ENCODE peak calls at places on chromosomes 2 and 18, in five cellular contexts. I is AG10803, K is psoas muscle, R is aorta, G is A549. A is an unnamed sample.

GRCh38 chr18:74446631-74447403 is 10.3 kb downstream of the DIPK1C start:
- DNase-seq in I (no peak), R (no peak), K (no peak), G (no peak), A (no peak)

GRCh38 chr18:68454511-68455228 is 260.2 kb downstream of the TMX3 start:
- DNase-seq in R (no peak), G (no peak), K (no peak), I (peak), A (peak)

GRCh38 chr2:60064687-60065361 is 488.6 kb downstream of the BCL11A start:
- DNase-seq in I (no peak), G (no peak), K (no peak), R (no peak), A (no peak)

GRCh38 chr18:69365658-69366057 is 35.0 kb upstream of the DOK6 start:
- DNase-seq in G (no peak), R (no peak), K (no peak), I (no peak), A (no peak)

GRCh38 chr2:33810046-33810835 is 211.1 kb upstream of the FAM98A start:
- DNase-seq in G (no peak), R (no peak), I (peak), K (no peak), A (no peak)

GRCh38 chr2:96396587-96396986 is 61.0 kb downstream of the NCAPH start:
- DNase-seq in I (no peak), G (no peak), K (no peak), R (no peak), A (no peak)

GRCh38 chr2:106143495-106144215 is 50.4 kb downstream of the UXS1 start:
- DNase-seq in G (no peak), I (no peak), K (no peak), R (no peak), A (no peak)

GRCh38 chr2:9657731-9658130 is 26.9 kb upstream of the YWHAQ start:
- DNase-seq in K (no peak), I (no peak), G (no peak), R (no peak), A (no peak)

GRCh38 chr2:230674401-230674800 is 38.2 kb upstream of the CAB39 start:
- DNase-seq in I (no peak), G (no peak), K (no peak), R (no peak), A (no peak)

GRCh38 chr2:222883420-222883819 is 22.6 kb downstream of the ACSL3 start:
- DNase-seq in K (no peak), R (no peak), G (no peak), I (no peak), A (no peak)

GRCh38 chr2:45009303-45009927 is at the start of gene SIX2:
- DNase-seq in K (peak), R (peak), I (peak), G (peak), A (peak)

GRCh38 chr18:731185-731584 is 18.8 kb upstream of the ENOSF1 start:
- DNase-seq in G (no peak), K (no peak), R (no peak), I (no peak), A (no peak)

GRCh38 chr2:190637903-190638618 is 10.8 kb upstream of the NAB1 start:
- DNase-seq in K (peak), I (no peak), R (no peak), G (no peak), A (no peak)

GRCh38 chr2:15880226-15881119 is 59.9 kb upstream of the MYCN start:
- DNase-seq in R (no peak), G (no peak), K (no peak), I (no peak), A (no peak)

GRCh38 chr2:7758065-7758759 is 841.0 kb downstream of the RNF144A start:
- DNase-seq in G (no peak), I (peak), K (no peak), R (no peak), A (no peak)

GRCh38 chr2:138632066-138632465 is 130.5 kb downstream of the SPOPL start:
- DNase-seq in R (no peak), G (no peak), K (no peak), I (peak), A (peak)

GRCh38 chr2:120441744-120442471 is 96.0 kb downstream of the INHBB start:
- DNase-seq in K (no peak), G (no peak), I (peak), R (peak), A (no peak)

GRCh38 chr2:64455031-64455332 is 1.0 kb downstream of the LGALSL start:
- DNase-seq in K (no peak), G (no peak), R (no peak), I (no peak), A (no peak)

GRCh38 chr2:46954951-46955571 is 39.5 kb upstream of the MCFD2 start:
- DNase-seq in G (peak), K (peak), R (peak), I (peak), A (peak)

GRCh38 chr18:54830260-54830659 is 2.0 kb downstream of the RAB27B start:
- DNase-seq in R (no peak), K (no peak), G (no peak), I (no peak), A (no peak)
- H3K4me3 ChIP-seq in R (no peak), K (no peak), G (peak), I (no peak), A (no peak)

GRCh38 chr18:31447530-31448191 is at the start of gene DSG3:
- DNase-seq in R (no peak), I (no peak), G (no peak), K (no peak), A (no peak)
- H3K4me3 ChIP-seq in R (no peak), I (no peak), G (no peak), K (no peak), A (no peak)

DNA sequence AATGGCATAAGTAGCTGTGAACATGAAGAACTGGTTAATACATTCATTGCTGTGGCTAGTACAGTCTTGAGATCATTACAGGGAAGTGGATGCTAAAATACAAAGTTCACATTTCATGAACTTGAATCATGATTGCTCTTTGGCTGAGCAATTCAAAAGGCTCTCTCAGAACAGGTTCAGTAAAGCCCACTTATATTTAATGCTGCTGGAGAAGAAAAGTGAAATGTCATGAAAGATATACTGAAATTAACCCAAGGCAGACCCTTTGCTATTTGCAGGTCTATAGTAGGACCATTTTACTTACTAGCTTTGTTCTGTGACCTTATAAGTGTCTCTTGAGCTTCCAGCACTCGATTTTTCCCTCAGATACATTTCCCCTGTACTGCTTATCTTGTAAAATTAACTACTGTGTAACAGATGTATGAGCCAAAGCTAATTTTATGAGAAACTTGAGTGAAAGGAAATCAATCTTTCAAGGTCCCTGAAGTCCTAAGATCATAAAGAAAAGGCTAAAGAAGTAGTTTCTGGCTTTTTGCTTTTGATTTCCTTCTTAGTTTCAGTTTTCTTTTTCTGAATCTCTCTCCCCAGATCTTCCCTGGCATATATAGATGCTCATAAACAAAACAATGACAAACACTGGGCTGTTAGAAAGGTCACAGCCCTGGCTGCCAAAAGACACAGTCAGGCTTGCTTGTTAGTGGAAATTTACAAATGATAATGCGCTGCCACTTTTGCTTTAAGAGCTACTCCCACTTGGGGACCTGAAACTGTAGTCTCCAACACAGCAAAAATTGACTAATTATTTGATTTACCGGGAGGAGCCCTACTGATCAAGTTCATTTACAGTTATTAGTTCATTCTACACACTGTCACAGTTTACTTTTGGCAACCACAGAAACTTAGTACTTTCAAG is 132.7 kb upstream of the XPO1 start:
- DNase-seq in I (peak), R (peak), K (peak), G (peak), A (no peak)
- H3K4me3 ChIP-seq in I (peak), R (peak), K (peak), G (peak), A (no peak)

GRCh38 chr2:128710242-128710641 is 391.6 kb upstream of the HS6ST1 start:
- DNase-seq in I (no peak), G (no peak), R (no peak), K (no peak), A (no peak)
- H3K4me3 ChIP-seq in I (no peak), G (no peak), R (no peak), K (no peak), A (no peak)

A was measured in skeletal muscle cell.